ENCODE peak calls at places on chromosomes 13 and 19, in eight cellular contexts. One of them, this sample, is unnamed.

GRCh38 chr19:1295169-1296012 is 9.7 kb downstream of the EFNA2 start:
- DNase-seq in HTR-8/SVneo: no peak
- DNase-seq in ELR: no peak
- DNase-seq in stimulated activated naive CD4-positive, alpha-beta T cell: no peak
- DNase-seq in EH: no peak
- DNase-seq in pons: no peak
- DNase-seq in mesendoderm: no peak
- DNase-seq in stimulated activated CD8-positive, alpha-beta memory T cell treated with anti-CD3 and anti-CD28 coated beads, Interleukin-2, amount 100 ng/mL, for 48 hours: peak
- DNase-seq in this sample: no peak

GRCh38 chr19:41575998-41576397 is at the start of gene CEACAM21:
- DNase-seq in HTR-8/SVneo: no peak
- DNase-seq in ELR: no peak
- DNase-seq in stimulated activated naive CD4-positive, alpha-beta T cell: no peak
- DNase-seq in EH: peak
- DNase-seq in pons: peak
- DNase-seq in mesendoderm: no peak
- DNase-seq in stimulated activated CD8-positive, alpha-beta memory T cell treated with anti-CD3 and anti-CD28 coated beads, Interleukin-2, amount 100 ng/mL, for 48 hours: no peak
- DNase-seq in this sample: peak

GRCh38 chr19:6138066-6138465 is 2.6 kb downstream of the ACSBG2 start:
- DNase-seq in HTR-8/SVneo: no peak
- DNase-seq in ELR: no peak
- DNase-seq in stimulated activated naive CD4-positive, alpha-beta T cell: no peak
- DNase-seq in EH: peak
- DNase-seq in pons: no peak
- DNase-seq in mesendoderm: no peak
- DNase-seq in stimulated activated CD8-positive, alpha-beta memory T cell treated with anti-CD3 and anti-CD28 coated beads, Interleukin-2, amount 100 ng/mL, for 48 hours: no peak
- DNase-seq in this sample: no peak

GRCh38 chr19:55642153-55643002 is 1.1 kb upstream of the ZNF581 start:
- DNase-seq in HTR-8/SVneo: no peak
- DNase-seq in ELR: peak
- DNase-seq in stimulated activated naive CD4-positive, alpha-beta T cell: peak
- DNase-seq in EH: peak
- DNase-seq in pons: no peak
- DNase-seq in mesendoderm: peak
- DNase-seq in stimulated activated CD8-positive, alpha-beta memory T cell treated with anti-CD3 and anti-CD28 coated beads, Interleukin-2, amount 100 ng/mL, for 48 hours: no peak
- DNase-seq in this sample: peak

GRCh38 chr13:75316427-75316826 is 165.5 kb downstream of the TBC1D4 start:
- DNase-seq in HTR-8/SVneo: no peak
- DNase-seq in ELR: peak
- DNase-seq in stimulated activated naive CD4-positive, alpha-beta T cell: no peak
- DNase-seq in EH: peak
- DNase-seq in pons: peak
- DNase-seq in mesendoderm: no peak
- DNase-seq in stimulated activated CD8-positive, alpha-beta memory T cell treated with anti-CD3 and anti-CD28 coated beads, Interleukin-2, amount 100 ng/mL, for 48 hours: no peak
- DNase-seq in this sample: no peak

GRCh38 chr19:48230555-48231129 is 25.1 kb downstream of the CARD8 start:
- DNase-seq in HTR-8/SVneo: no peak
- DNase-seq in ELR: no peak
- DNase-seq in stimulated activated naive CD4-positive, alpha-beta T cell: no peak
- DNase-seq in EH: no peak
- DNase-seq in pons: no peak
- DNase-seq in mesendoderm: no peak
- DNase-seq in stimulated activated CD8-positive, alpha-beta memory T cell treated with anti-CD3 and anti-CD28 coated beads, Interleukin-2, amount 100 ng/mL, for 48 hours: peak
- DNase-seq in this sample: no peak

GRCh38 chr13:33865945-33866344 is 48.0 kb downstream of the RFC3 start:
- DNase-seq in HTR-8/SVneo: no peak
- DNase-seq in ELR: no peak
- DNase-seq in stimulated activated naive CD4-positive, alpha-beta T cell: no peak
- DNase-seq in EH: no peak
- DNase-seq in pons: no peak
- DNase-seq in mesendoderm: no peak
- DNase-seq in stimulated activated CD8-positive, alpha-beta memory T cell treated with anti-CD3 and anti-CD28 coated beads, Interleukin-2, amount 100 ng/mL, for 48 hours: no peak
- DNase-seq in this sample: no peak

GRCh38 chr13:61700663-61701062 is 285.0 kb upstream of the PCDH20 start:
- DNase-seq in HTR-8/SVneo: no peak
- DNase-seq in ELR: no peak
- DNase-seq in stimulated activated naive CD4-positive, alpha-beta T cell: no peak
- DNase-seq in EH: no peak
- DNase-seq in pons: no peak
- DNase-seq in mesendoderm: no peak
- DNase-seq in stimulated activated CD8-positive, alpha-beta memory T cell treated with anti-CD3 and anti-CD28 coated beads, Interleukin-2, amount 100 ng/mL, for 48 hours: no peak
- DNase-seq in this sample: no peak

GRCh38 chr19:38712161-38712748 is 32.0 kb downstream of the CAPN12 start:
- DNase-seq in HTR-8/SVneo: no peak
- DNase-seq in ELR: no peak
- DNase-seq in stimulated activated naive CD4-positive, alpha-beta T cell: no peak
- DNase-seq in EH: no peak
- DNase-seq in pons: no peak
- DNase-seq in mesendoderm: no peak
- DNase-seq in stimulated activated CD8-positive, alpha-beta memory T cell treated with anti-CD3 and anti-CD28 coated beads, Interleukin-2, amount 100 ng/mL, for 48 hours: no peak
- DNase-seq in this sample: no peak

GRCh38 chr19:5144545-5145179 is 175.7 kb downstream of the KDM4B start:
- DNase-seq in HTR-8/SVneo: no peak
- DNase-seq in ELR: no peak
- DNase-seq in stimulated activated naive CD4-positive, alpha-beta T cell: no peak
- DNase-seq in EH: no peak
- DNase-seq in pons: no peak
- DNase-seq in mesendoderm: no peak
- DNase-seq in stimulated activated CD8-positive, alpha-beta memory T cell treated with anti-CD3 and anti-CD28 coated beads, Interleukin-2, amount 100 ng/mL, for 48 hours: no peak
- DNase-seq in this sample: no peak